ENCODE peak calls at places on chromosome 20, in nine cellular contexts. One of them, this sample, is unnamed.

GRCh38 chr20:49568491-49569151 is 684 bp upstream of the PTGIS start:
- DNase-seq in breast epithelium: no peak
- DNase-seq in cardiac muscle cell: peak; percentile 93
- DNase-seq in endothelial cell of umbilical vein: no peak
- DNase-seq in fibroblast of lung: peak; percentile 73
- DNase-seq in CD4-positive, CD25-positive, alpha-beta regulatory T cell: no peak
- DNase-seq in ovary: peak; percentile 67
- DNase-seq in WERI-Rb-1: no peak
- DNase-seq in effector memory CD4-positive, alpha-beta T cell: no peak
- DNase-seq in this sample: no peak

GRCh38 chr20:58094698-58095097 is 133.8 kb downstream of the ANKRD60 start:
- DNase-seq in breast epithelium: no peak
- DNase-seq in cardiac muscle cell: no peak
- DNase-seq in endothelial cell of umbilical vein: no peak
- DNase-seq in fibroblast of lung: no peak
- DNase-seq in CD4-positive, CD25-positive, alpha-beta regulatory T cell: no peak
- DNase-seq in ovary: no peak
- DNase-seq in WERI-Rb-1: no peak
- DNase-seq in effector memory CD4-positive, alpha-beta T cell: no peak
- DNase-seq in this sample: no peak

GRCh38 chr20:48025061-48025515 is 239.8 kb upstream of the SULF2 start:
- DNase-seq in breast epithelium: peak; percentile 37
- DNase-seq in cardiac muscle cell: peak; percentile 95
- DNase-seq in endothelial cell of umbilical vein: no peak
- DNase-seq in fibroblast of lung: peak; percentile 98
- DNase-seq in CD4-positive, CD25-positive, alpha-beta regulatory T cell: no peak
- DNase-seq in ovary: peak; percentile 88
- DNase-seq in WERI-Rb-1: peak; percentile 83
- DNase-seq in effector memory CD4-positive, alpha-beta T cell: no peak
- DNase-seq in this sample: peak; percentile 64

GRCh38 chr20:37336369-37337207 is 9.4 kb upstream of the SRC start:
- DNase-seq in breast epithelium: no peak
- DNase-seq in cardiac muscle cell: peak; percentile 56
- DNase-seq in endothelial cell of umbilical vein: no peak
- DNase-seq in fibroblast of lung: peak; percentile 15
- DNase-seq in CD4-positive, CD25-positive, alpha-beta regulatory T cell: peak; percentile 26
- DNase-seq in ovary: peak; percentile 61
- DNase-seq in WERI-Rb-1: peak; percentile 18
- DNase-seq in effector memory CD4-positive, alpha-beta T cell: no peak
- DNase-seq in this sample: peak; percentile 85

GRCh38 chr20:8242066-8242465 is 110.0 kb downstream of the PLCB1 start:
- DNase-seq in breast epithelium: no peak
- DNase-seq in cardiac muscle cell: no peak
- DNase-seq in endothelial cell of umbilical vein: no peak
- DNase-seq in fibroblast of lung: no peak
- DNase-seq in CD4-positive, CD25-positive, alpha-beta regulatory T cell: no peak
- DNase-seq in ovary: no peak
- DNase-seq in WERI-Rb-1: no peak
- DNase-seq in effector memory CD4-positive, alpha-beta T cell: no peak
- DNase-seq in this sample: no peak

GRCh38 chr20:7161690-7162089 is 394.2 kb downstream of the BMP2 start:
- DNase-seq in breast epithelium: no peak
- DNase-seq in cardiac muscle cell: peak; percentile 34
- DNase-seq in endothelial cell of umbilical vein: peak; percentile 36
- DNase-seq in fibroblast of lung: peak; percentile 5
- DNase-seq in CD4-positive, CD25-positive, alpha-beta regulatory T cell: no peak
- DNase-seq in ovary: no peak
- DNase-seq in WERI-Rb-1: peak; percentile 6
- DNase-seq in effector memory CD4-positive, alpha-beta T cell: no peak
- DNase-seq in this sample: peak; percentile 40

GRCh38 chr20:43961541-43962471 is 47.2 kb downstream of the TOX2 start:
- DNase-seq in breast epithelium: no peak
- DNase-seq in cardiac muscle cell: no peak
- DNase-seq in endothelial cell of umbilical vein: no peak
- DNase-seq in fibroblast of lung: no peak
- DNase-seq in CD4-positive, CD25-positive, alpha-beta regulatory T cell: no peak
- DNase-seq in ovary: no peak
- DNase-seq in WERI-Rb-1: no peak
- DNase-seq in effector memory CD4-positive, alpha-beta T cell: no peak
- DNase-seq in this sample: no peak

GRCh38 chr20:52003976-52004375 is 187.6 kb downstream of the ZFP64 start:
- DNase-seq in breast epithelium: no peak
- DNase-seq in cardiac muscle cell: no peak
- DNase-seq in endothelial cell of umbilical vein: no peak
- DNase-seq in fibroblast of lung: no peak
- DNase-seq in CD4-positive, CD25-positive, alpha-beta regulatory T cell: no peak
- DNase-seq in ovary: no peak
- DNase-seq in WERI-Rb-1: no peak
- DNase-seq in effector memory CD4-positive, alpha-beta T cell: no peak
- DNase-seq in this sample: no peak

GRCh38 chr20:50450493-50450826 is 59.7 kb upstream of the PTPN1 start:
- DNase-seq in breast epithelium: no peak
- DNase-seq in cardiac muscle cell: no peak
- DNase-seq in endothelial cell of umbilical vein: no peak
- DNase-seq in fibroblast of lung: no peak
- DNase-seq in CD4-positive, CD25-positive, alpha-beta regulatory T cell: no peak
- DNase-seq in ovary: no peak
- DNase-seq in WERI-Rb-1: no peak
- DNase-seq in effector memory CD4-positive, alpha-beta T cell: no peak
- DNase-seq in this sample: no peak

GRCh38 chr20:43022081-43022480 is 167.6 kb downstream of the PTPRT start:
- DNase-seq in breast epithelium: no peak
- DNase-seq in cardiac muscle cell: no peak
- DNase-seq in endothelial cell of umbilical vein: no peak
- DNase-seq in fibroblast of lung: no peak
- DNase-seq in CD4-positive, CD25-positive, alpha-beta regulatory T cell: no peak
- DNase-seq in ovary: no peak
- DNase-seq in WERI-Rb-1: no peak
- DNase-seq in effector memory CD4-positive, alpha-beta T cell: no peak
- DNase-seq in this sample: no peak

GRCh38 chr20:62377615-62378085 is 9.3 kb upstream of the RPS21 start:
- DNase-seq in breast epithelium: no peak
- DNase-seq in cardiac muscle cell: no peak
- DNase-seq in endothelial cell of umbilical vein: no peak
- DNase-seq in fibroblast of lung: no peak
- DNase-seq in CD4-positive, CD25-positive, alpha-beta regulatory T cell: no peak
- DNase-seq in ovary: no peak
- DNase-seq in WERI-Rb-1: no peak
- DNase-seq in effector memory CD4-positive, alpha-beta T cell: no peak
- DNase-seq in this sample: peak; percentile 53

GRCh38 chr20:23141450-23142161 is 55.5 kb upstream of the CD93 start:
- DNase-seq in breast epithelium: no peak
- DNase-seq in cardiac muscle cell: no peak
- DNase-seq in endothelial cell of umbilical vein: no peak
- DNase-seq in fibroblast of lung: peak; percentile 89
- DNase-seq in CD4-positive, CD25-positive, alpha-beta regulatory T cell: no peak
- DNase-seq in ovary: peak; percentile 67
- DNase-seq in WERI-Rb-1: no peak
- DNase-seq in effector memory CD4-positive, alpha-beta T cell: no peak
- DNase-seq in this sample: no peak

GRCh38 chr20:6028795-6029194 is 25.1 kb downstream of the LRRN4 start:
- DNase-seq in breast epithelium: no peak
- DNase-seq in cardiac muscle cell: no peak
- DNase-seq in endothelial cell of umbilical vein: no peak
- DNase-seq in fibroblast of lung: no peak
- DNase-seq in CD4-positive, CD25-positive, alpha-beta regulatory T cell: no peak
- DNase-seq in ovary: no peak
- DNase-seq in WERI-Rb-1: no peak
- DNase-seq in effector memory CD4-positive, alpha-beta T cell: no peak
- DNase-seq in this sample: no peak

GRCh38 chr20:48153523-48153922 is 368.2 kb upstream of the SULF2 start:
- DNase-seq in breast epithelium: no peak
- DNase-seq in cardiac muscle cell: peak; percentile 38
- DNase-seq in endothelial cell of umbilical vein: no peak
- DNase-seq in fibroblast of lung: peak; percentile 59
- DNase-seq in CD4-positive, CD25-positive, alpha-beta regulatory T cell: no peak
- DNase-seq in ovary: no peak
- DNase-seq in WERI-Rb-1: no peak
- DNase-seq in effector memory CD4-positive, alpha-beta T cell: no peak
- DNase-seq in this sample: no peak

GRCh38 chr20:34825530-34826362 is at the start of gene NCOA6:
- DNase-seq in breast epithelium: peak; percentile 74
- DNase-seq in cardiac muscle cell: peak; percentile 90
- DNase-seq in endothelial cell of umbilical vein: peak; percentile 59
- DNase-seq in fibroblast of lung: peak; percentile 73
- DNase-seq in CD4-positive, CD25-positive, alpha-beta regulatory T cell: peak; percentile 86
- DNase-seq in ovary: peak; percentile 93
- DNase-seq in WERI-Rb-1: peak; percentile 85
- DNase-seq in effector memory CD4-positive, alpha-beta T cell: peak; percentile 75
- DNase-seq in this sample: peak; percentile 95

GRCh38 chr20:38245753-38246152 is 14.8 kb downstream of the KIAA1755 start:
- DNase-seq in breast epithelium: no peak
- DNase-seq in cardiac muscle cell: no peak
- DNase-seq in endothelial cell of umbilical vein: no peak
- DNase-seq in fibroblast of lung: no peak
- DNase-seq in CD4-positive, CD25-positive, alpha-beta regulatory T cell: no peak
- DNase-seq in ovary: no peak
- DNase-seq in WERI-Rb-1: no peak
- DNase-seq in effector memory CD4-positive, alpha-beta T cell: no peak
- DNase-seq in this sample: no peak

GRCh38 chr20:63734946-63735858 is 1.3 kb upstream of the LIME1 start:
- DNase-seq in breast epithelium: no peak
- DNase-seq in cardiac muscle cell: no peak
- DNase-seq in endothelial cell of umbilical vein: no peak
- DNase-seq in fibroblast of lung: no peak
- DNase-seq in CD4-positive, CD25-positive, alpha-beta regulatory T cell: no peak
- DNase-seq in ovary: peak; percentile 42
- DNase-seq in WERI-Rb-1: no peak
- DNase-seq in effector memory CD4-positive, alpha-beta T cell: no peak
- DNase-seq in this sample: no peak

GRCh38 chr20:36847009-36847709 is 28.8 kb upstream of the TLDC2 start:
- DNase-seq in breast epithelium: peak; percentile 63
- DNase-seq in cardiac muscle cell: peak; percentile 95
- DNase-seq in endothelial cell of umbilical vein: no peak
- DNase-seq in fibroblast of lung: peak; percentile 92
- DNase-seq in CD4-positive, CD25-positive, alpha-beta regulatory T cell: no peak
- DNase-seq in ovary: peak; percentile 71
- DNase-seq in WERI-Rb-1: peak; percentile 85
- DNase-seq in effector memory CD4-positive, alpha-beta T cell: no peak
- DNase-seq in this sample: peak; percentile 94

GRCh38 chr20:47762699-47763098 is 22.6 kb downstream of the SULF2 start:
- DNase-seq in breast epithelium: no peak
- DNase-seq in cardiac muscle cell: peak; percentile 74
- DNase-seq in endothelial cell of umbilical vein: no peak
- DNase-seq in fibroblast of lung: peak; percentile 66
- DNase-seq in CD4-positive, CD25-positive, alpha-beta regulatory T cell: no peak
- DNase-seq in ovary: no peak
- DNase-seq in WERI-Rb-1: no peak
- DNase-seq in effector memory CD4-positive, alpha-beta T cell: no peak
- DNase-seq in this sample: no peak

GRCh38 chr20:11219192-11219591 is 545.4 kb upstream of the JAG1 start:
- DNase-seq in breast epithelium: no peak
- DNase-seq in cardiac muscle cell: no peak
- DNase-seq in endothelial cell of umbilical vein: no peak
- DNase-seq in fibroblast of lung: no peak
- DNase-seq in CD4-positive, CD25-positive, alpha-beta regulatory T cell: no peak
- DNase-seq in ovary: no peak
- DNase-seq in WERI-Rb-1: no peak
- DNase-seq in effector memory CD4-positive, alpha-beta T cell: no peak
- DNase-seq in this sample: no peak

GRCh38 chr20:57654998-57655811 is 35.0 kb upstream of the ZBP1 start:
- DNase-seq in breast epithelium: no peak
- DNase-seq in cardiac muscle cell: no peak
- DNase-seq in endothelial cell of umbilical vein: no peak
- DNase-seq in fibroblast of lung: peak; percentile 20
- DNase-seq in CD4-positive, CD25-positive, alpha-beta regulatory T cell: no peak
- DNase-seq in ovary: no peak
- DNase-seq in WERI-Rb-1: peak; percentile 7
- DNase-seq in effector memory CD4-positive, alpha-beta T cell: no peak
- DNase-seq in this sample: no peak

GRCh38 chr20:39853664-39854063 is 835.4 kb downstream of the MAFB start:
- DNase-seq in breast epithelium: no peak
- DNase-seq in cardiac muscle cell: peak; percentile 63
- DNase-seq in endothelial cell of umbilical vein: no peak
- DNase-seq in fibroblast of lung: peak; percentile 92
- DNase-seq in CD4-positive, CD25-positive, alpha-beta regulatory T cell: no peak
- DNase-seq in ovary: no peak
- DNase-seq in WERI-Rb-1: no peak
- DNase-seq in effector memory CD4-positive, alpha-beta T cell: no peak
- DNase-seq in this sample: no peak

GRCh38 chr20:2114106-2114505 is 12.5 kb downstream of the STK35 start:
- DNase-seq in breast epithelium: no peak
- DNase-seq in cardiac muscle cell: no peak
- DNase-seq in endothelial cell of umbilical vein: no peak
- DNase-seq in fibroblast of lung: no peak
- DNase-seq in CD4-positive, CD25-positive, alpha-beta regulatory T cell: no peak
- DNase-seq in ovary: no peak
- DNase-seq in WERI-Rb-1: no peak
- DNase-seq in effector memory CD4-positive, alpha-beta T cell: no peak
- DNase-seq in this sample: no peak
- H3K27ac ChIP-seq in breast epithelium: no peak overlapping the region
- H3K27ac ChIP-seq in cardiac muscle cell: no peak overlapping the region
- H3K27ac ChIP-seq in endothelial cell of umbilical vein: no peak overlapping the region
- H3K27ac ChIP-seq in fibroblast of lung: no peak overlapping the region
- H3K27ac ChIP-seq in CD4-positive, CD25-positive, alpha-beta regulatory T cell: no peak overlapping the region
- H3K27ac ChIP-seq in ovary: no peak overlapping the region
- H3K27ac ChIP-seq in WERI-Rb-1: no peak overlapping the region
- H3K27ac ChIP-seq in effector memory CD4-positive, alpha-beta T cell: no peak overlapping the region
- H3K27ac ChIP-seq in this sample: no peak overlapping the region

GRCh38 chr20:60256811-60257210 is 298.6 kb downstream of the CDH26 start:
- DNase-seq in breast epithelium: no peak
- DNase-seq in cardiac muscle cell: no peak
- DNase-seq in endothelial cell of umbilical vein: no peak
- DNase-seq in fibroblast of lung: no peak
- DNase-seq in CD4-positive, CD25-positive, alpha-beta regulatory T cell: no peak
- DNase-seq in ovary: no peak
- DNase-seq in WERI-Rb-1: no peak
- DNase-seq in effector memory CD4-positive, alpha-beta T cell: no peak
- DNase-seq in this sample: no peak
- H3K27me3 ChIP-seq in breast epithelium: no peaks in the 10 kb centered on the region
- H3K27me3 ChIP-seq in cardiac muscle cell: no peaks in the 10 kb centered on the region
- H3K27me3 ChIP-seq in endothelial cell of umbilical vein: no peaks in the 10 kb centered on the region
- H3K27me3 ChIP-seq in fibroblast of lung: no peaks in the 10 kb centered on the region
- H3K27me3 ChIP-seq in CD4-positive, CD25-positive, alpha-beta regulatory T cell: no peaks in the 10 kb centered on the region
- H3K27me3 ChIP-seq in ovary: no peaks in the 10 kb centered on the region
- H3K27me3 ChIP-seq in WERI-Rb-1: peaks cover 85% of the 10 kb centered on the region
- H3K27me3 ChIP-seq in effector memory CD4-positive, alpha-beta T cell: no peaks in the 10 kb centered on the region
- H3K27me3 ChIP-seq in this sample: no peaks in the 10 kb centered on the region

GRCh38 chr20:1225263-1225728 is 548 bp upstream of the RAD21L1 start:
- DNase-seq in breast epithelium: peak; percentile 32
- DNase-seq in cardiac muscle cell: no peak
- DNase-seq in endothelial cell of umbilical vein: peak; percentile 48
- DNase-seq in fibroblast of lung: no peak
- DNase-seq in CD4-positive, CD25-positive, alpha-beta regulatory T cell: no peak
- DNase-seq in ovary: no peak
- DNase-seq in WERI-Rb-1: no peak
- DNase-seq in effector memory CD4-positive, alpha-beta T cell: no peak
- DNase-seq in this sample: no peak
- H3K4me3 ChIP-seq in breast epithelium: peak overlapping the region; percentile 68
- H3K4me3 ChIP-seq in cardiac muscle cell: peak overlapping the region; percentile 26
- H3K4me3 ChIP-seq in endothelial cell of umbilical vein: peak overlapping the region; percentile 21
- H3K4me3 ChIP-seq in fibroblast of lung: peak overlapping the region; percentile 51
- H3K4me3 ChIP-seq in CD4-positive, CD25-positive, alpha-beta regulatory T cell: peak overlapping the region; percentile 43
- H3K4me3 ChIP-seq in ovary: peak overlapping the region; percentile 29
- H3K4me3 ChIP-seq in WERI-Rb-1: peak overlapping the region; percentile 44
- H3K4me3 ChIP-seq in effector memory CD4-positive, alpha-beta T cell: no peak overlapping the region
- H3K4me3 ChIP-seq in this sample: peak overlapping the region; percentile 67

DNA sequence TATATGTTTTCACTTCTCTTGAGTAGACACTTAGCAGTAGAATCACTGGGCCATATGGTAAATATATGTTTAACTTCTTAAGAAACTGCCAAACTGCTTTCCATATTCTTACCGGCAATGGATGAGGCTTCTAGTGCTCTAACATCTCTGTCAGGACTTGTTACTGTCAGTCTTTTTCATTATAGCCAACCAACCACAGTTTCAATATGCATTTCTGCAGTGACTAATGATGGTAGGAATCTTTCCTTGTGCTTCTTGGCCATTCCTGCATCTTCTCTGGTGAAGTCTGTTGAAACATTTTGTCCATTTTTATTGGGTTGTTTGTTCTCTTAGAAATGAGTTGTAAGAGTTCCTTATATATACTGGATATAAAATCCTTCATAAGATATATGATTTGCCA is 66.0 kb upstream of the SYNDIG1 start:
- DNase-seq in breast epithelium: no peak
- DNase-seq in cardiac muscle cell: no peak
- DNase-seq in endothelial cell of umbilical vein: no peak
- DNase-seq in fibroblast of lung: peak; percentile 2
- DNase-seq in CD4-positive, CD25-positive, alpha-beta regulatory T cell: no peak
- DNase-seq in ovary: no peak
- DNase-seq in WERI-Rb-1: no peak
- DNase-seq in effector memory CD4-positive, alpha-beta T cell: no peak
- DNase-seq in this sample: no peak
- H3K27ac ChIP-seq in breast epithelium: no peak overlapping the region
- H3K27ac ChIP-seq in cardiac muscle cell: no peak overlapping the region
- H3K27ac ChIP-seq in endothelial cell of umbilical vein: no peak overlapping the region
- H3K27ac ChIP-seq in fibroblast of lung: no peak overlapping the region
- H3K27ac ChIP-seq in CD4-positive, CD25-positive, alpha-beta regulatory T cell: no peak overlapping the region
- H3K27ac ChIP-seq in ovary: no peak overlapping the region
- H3K27ac ChIP-seq in WERI-Rb-1: no peak overlapping the region
- H3K27ac ChIP-seq in effector memory CD4-positive, alpha-beta T cell: no peak overlapping the region
- H3K27ac ChIP-seq in this sample: no peak overlapping the region